ENCODE peak calls at places on chromosomes 7 and 10, in ten cellular contexts. S is frontal cortex; U is left cardiac atrium; T is astrocyte of the hippocampus; W is fibroblast of lung; L is activated CD8-positive, alpha-beta memory T cell treated with anti-CD3 and anti-CD28 coated beads for 4 hours; V is BJ; A is astrocyte of the spinal cord; Y is dorsolateral prefrontal cortex; G is AG04450. F is an unnamed sample.

GRCh38 chr10:47453435-47454293 is 30.3 kb downstream of the ANXA8 start:
- DNase-seq in G (no peak), U (no peak), L (no peak), T (no peak), V (no peak), S (no peak), Y (peak; percentile 33), W (no peak), A (no peak), F (no peak)

GRCh38 chr7:148852272-148852671 is 31.8 kb downstream of the EZH2 start:
- DNase-seq in T (no peak), S (no peak), A (no peak), W (no peak), G (no peak), L (no peak), V (no peak), U (no peak), Y (no peak), F (no peak)

GRCh38 chr7:22613466-22613865 is 113.5 kb upstream of the STEAP1B start:
- DNase-seq in S (no peak), T (no peak), Y (no peak), U (no peak), L (no peak), W (no peak), G (no peak), A (no peak), V (peak; percentile 39), F (no peak)

GRCh38 chr10:131495892-131496291 is 184.4 kb upstream of the TCERG1L start:
- DNase-seq in S (no peak), W (no peak), A (no peak), Y (no peak), L (no peak), V (no peak), T (no peak), U (no peak), G (no peak), F (no peak)

GRCh38 chr7:77538186-77538907 is 1.3 kb downstream of the PTPN12 start:
- DNase-seq in Y (peak; percentile 77), T (peak; percentile 92), L (no peak), S (peak; percentile 45), G (peak; percentile 71), U (peak; percentile 94), A (peak; percentile 93), W (peak; percentile 96), V (peak; percentile 54), F (no peak)

GRCh38 chr7:157784114-157784835 is 447.5 kb downstream of the DNAJB6 start:
- DNase-seq in A (no peak), T (peak; percentile 45), W (no peak), Y (no peak), U (no peak), G (no peak), V (no peak), L (no peak), S (no peak), F (no peak)

GRCh38 chr10:118918116-118918515 is 111.4 kb upstream of the NANOS1 start:
- DNase-seq in U (no peak), A (no peak), T (no peak), V (no peak), L (no peak), G (no peak), W (no peak), Y (no peak), S (no peak), F (no peak)

GRCh38 chr10:123147635-123148413 is at the start of gene HMX2:
- DNase-seq in S (peak; percentile 30), G (no peak), Y (no peak), A (no peak), T (no peak), L (no peak), V (no peak), W (no peak), U (no peak), F (no peak)

GRCh38 chr7:27835408-27835807 is 95.4 kb downstream of the TAX1BP1 start:
- DNase-seq in S (no peak), L (no peak), Y (no peak), T (no peak), W (no peak), G (no peak), V (no peak), U (peak; percentile 31), A (peak; percentile 31), F (no peak)

GRCh38 chr10:104387130-104387888 is 33.7 kb downstream of the CFAP58 start:
- DNase-seq in A (no peak), W (no peak), Y (no peak), V (no peak), U (no peak), G (no peak), L (no peak), S (no peak), T (no peak), F (no peak)

GRCh38 chr10:120833222-120833928 is 17.8 kb upstream of the WDR11 start:
- DNase-seq in G (no peak), Y (no peak), V (no peak), S (no peak), L (no peak), A (no peak), U (no peak), T (no peak), W (no peak), F (no peak)

GRCh38 chr7:158828343-158829020 is 827 bp downstream of the ESYT2 start:
- DNase-seq in A (no peak), U (peak; percentile 60), L (no peak), T (peak; percentile 71), V (no peak), Y (no peak), W (no peak), S (peak; percentile 36), G (no peak), F (no peak)

GRCh38 chr7:148264933-148265557 is 325.5 kb upstream of the C7orf33 start:
- DNase-seq in A (peak; percentile 53), L (no peak), Y (no peak), W (peak; percentile 47), V (no peak), S (no peak), G (no peak), T (peak; percentile 65), U (no peak), F (no peak)

GRCh38 chr10:110141747-110142625 is 65.4 kb upstream of the MXI1 start:
- DNase-seq in G (no peak), V (no peak), T (peak; percentile 23), U (peak; percentile 42), Y (no peak), L (no peak), S (no peak), W (no peak), A (no peak), F (no peak)

GRCh38 chr7:77157446-77157845 is 35.0 kb downstream of the CCDC146 start:
- DNase-seq in Y (no peak), S (no peak), L (no peak), V (no peak), U (no peak), A (peak; percentile 43), G (no peak), W (peak; percentile 12), T (peak; percentile 6), F (no peak)

GRCh38 chr10:101495324-101495925 is 92.6 kb downstream of the POLL start:
- DNase-seq in W (peak; percentile 19), G (no peak), U (no peak), T (peak; percentile 5), L (no peak), V (no peak), S (no peak), A (no peak), Y (no peak), F (no peak)

GRCh38 chr10:46255696-46256355 is 31.0 kb upstream of the ANTXRL start:
- DNase-seq in V (no peak), A (no peak), W (peak; percentile 3), U (peak; percentile 86), G (no peak), T (peak; percentile 41), Y (peak; percentile 67), S (peak; percentile 60), L (peak; percentile 14), F (no peak)

GRCh38 chr10:72852428-72852827 is 41.1 kb upstream of the OIT3 start:
- DNase-seq in U (no peak), V (no peak), L (no peak), Y (no peak), G (no peak), T (no peak), A (no peak), W (no peak), S (no peak), F (no peak)

GRCh38 chr10:3924344-3924743 is 139.3 kb upstream of the KLF6 start:
- DNase-seq in G (peak; percentile 24), V (peak; percentile 84), T (peak; percentile 77), L (no peak), A (peak; percentile 91), Y (no peak), W (peak; percentile 88), U (no peak), S (no peak), F (no peak)

GRCh38 chr7:5393328-5393727 is 30.3 kb downstream of the TNRC18 start:
- DNase-seq in G (no peak), T (no peak), U (no peak), L (no peak), S (no peak), W (no peak), Y (no peak), A (no peak), V (no peak), F (no peak)

GRCh38 chr7:16849295-16850148 is 32.3 kb downstream of the AGR3 start:
- DNase-seq in W (no peak), G (no peak), S (no peak), U (no peak), V (no peak), L (no peak), T (no peak), Y (no peak), A (no peak), F (no peak)

GRCh38 chr10:1100691-1101368 is 44.6 kb downstream of the WDR37 start:
- DNase-seq in T (peak; percentile 12), Y (no peak), U (no peak), W (no peak), V (no peak), G (no peak), A (no peak), S (no peak), L (no peak), F (no peak)

GRCh38 chr10:120607016-120607709 is 150.1 kb downstream of the PLPP4 start:
- DNase-seq in Y (no peak), T (peak; percentile 65), V (peak; percentile 74), S (no peak), L (no peak), U (no peak), A (peak; percentile 93), G (no peak), W (no peak), F (no peak)

GRCh38 chr10:98488669-98489430 is 42.1 kb upstream of the HPS1 start:
- DNase-seq in W (no peak), V (no peak), Y (no peak), U (no peak), L (no peak), S (no peak), G (no peak), A (no peak), T (no peak), F (no peak)

GRCh38 chr7:15158141-15158810 is 255.7 kb upstream of the DGKB start:
- DNase-seq in S (no peak), U (no peak), G (no peak), V (no peak), L (no peak), A (no peak), T (no peak), Y (no peak), W (no peak), F (no peak)

GRCh38 chr7:101707587-101707986 is 78.5 kb upstream of the MYL10 start:
- DNase-seq in A (no peak), Y (no peak), U (no peak), S (no peak), T (no peak), L (no peak), G (no peak), V (no peak), W (no peak), F (no peak)

GRCh38 chr7:31883761-31884164 is 186.4 kb downstream of the PDE1C start:
- DNase-seq in V (peak; percentile 52), Y (peak; percentile 63), A (peak; percentile 35), S (peak; percentile 5), W (peak; percentile 2), U (no peak), L (no peak), G (no peak), T (peak; percentile 46), F (no peak)

GRCh38 chr7:86939197-86939814 is 120.1 kb downstream of the ELAPOR2 start:
- DNase-seq in Y (no peak), V (peak; percentile 20), U (no peak), S (no peak), L (no peak), W (peak; percentile 73), T (peak; percentile 80), A (peak; percentile 72), G (peak; percentile 20), F (no peak)

F was measured in activated T-helper 9 cell treated with anti-CD3 and anti-CD28 coated beads, Interleukin-2, amount 50 U/mL, for 16 hours.